ENCODE peak calls at places on chromosome 21, in seven cellular contexts. H is AG08395; I is RCC 7860; A is mucosa of gallbladder; G is COR-L47; U is GM23248; D is stimulated activated CD8-positive, alpha-beta memory T cell treated with anti-CD3 and anti-CD28 coated beads, Interleukin-15, amount 100 ng/mL, for 24 hours. R is an unnamed sample.

GRCh38 chr21:42461881-42462877 is 33.8 kb downstream of the RSPH1 start:
- DNase-seq in H (no peak), G (peak; percentile 57), I (no peak), U (no peak), A (peak; percentile 75), D (no peak), R (no peak)

GRCh38 chr21:45012661-45013270 is 61.6 kb upstream of the ADARB1 start:
- DNase-seq in A (no peak), D (no peak), I (no peak), H (no peak), G (no peak), U (no peak), R (peak; percentile 59)

GRCh38 chr21:17257784-17258183 is 255.1 kb upstream of the CXADR start:
- DNase-seq in A (no peak), H (no peak), I (no peak), U (peak; percentile 80), G (no peak), D (no peak), R (no peak)

GRCh38 chr21:15206514-15206913 is 141.7 kb upstream of the NRIP1 start:
- DNase-seq in A (no peak), G (no peak), U (no peak), D (no peak), H (no peak), I (no peak), R (no peak)

GRCh38 chr21:43819511-43820405 is 30.4 kb downstream of the RRP1 start:
- DNase-seq in D (no peak), G (no peak), I (no peak), A (no peak), H (no peak), U (no peak), R (peak; percentile 51)

GRCh38 chr21:38319781-38320180 is 63.0 kb downstream of the KCNJ15 start:
- DNase-seq in D (no peak), A (no peak), G (no peak), U (peak; percentile 85), H (peak; percentile 45), I (peak; percentile 42), R (no peak)

GRCh38 chr21:28216976-28217523 is 775.6 kb downstream of the LTN1 start:
- DNase-seq in U (no peak), G (no peak), D (no peak), A (no peak), H (no peak), I (no peak), R (no peak)

GRCh38 chr21:41658321-41658720 is 108.5 kb downstream of the RIPK4 start:
- DNase-seq in H (no peak), U (no peak), I (no peak), A (no peak), G (no peak), D (no peak), R (peak; percentile 38)

GRCh38 chr21:15928686-15929085 is 198.9 kb downstream of the USP25 start:
- DNase-seq in U (no peak), A (no peak), D (no peak), G (no peak), I (no peak), H (no peak), R (no peak)

GRCh38 chr21:15856813-15857212 is 127.0 kb downstream of the USP25 start:
- DNase-seq in D (no peak), U (no peak), H (no peak), I (no peak), G (no peak), A (no peak), R (no peak)

GRCh38 chr21:42563261-42564045 is 49.8 kb downstream of the SLC37A1 start:
- DNase-seq in A (no peak), D (no peak), G (no peak), I (no peak), U (no peak), H (no peak), R (peak; percentile 57)

R was measured in spleen.